ENCODE peak calls at places on chromosomes 6 and 20, in five cellular contexts. A is prostate gland, V is PC-3, B is PC-9, N is colonic mucosa. E is an unnamed sample.

GRCh38 chr20:8151371-8151770 is 19.3 kb downstream of the PLCB1 start:
- DNase-seq in A (no peak), V (no peak), B (no peak), N (no peak), E (no peak)

GRCh38 chr6:146420255-146420654 is 123.4 kb upstream of the RAB32 start:
- DNase-seq in A (no peak), V (no peak), B (no peak), N (no peak), E (no peak)

GRCh38 chr6:104909140-104909525 is 47.8 kb upstream of the LIN28B start:
- DNase-seq in A (no peak), V (no peak), B (no peak), N (no peak), E (no peak)

GRCh38 chr6:70345619-70346018 is 42.7 kb upstream of the COL9A1 start:
- DNase-seq in A (no peak), V (peak), B (no peak), N (no peak), E (no peak)

GRCh38 chr6:147507162-147508072 is 1.1 kb upstream of the SAMD5 start:
- DNase-seq in A (no peak), V (peak), B (peak), N (peak), E (peak)

GRCh38 chr6:42292002-42292735 is 74.5 kb upstream of the MRPS10 start:
- DNase-seq in A (no peak), V (peak), B (peak), N (no peak), E (peak)

GRCh38 chr6:137729866-137730629 is 137.0 kb upstream of the TNFAIP3 start:
- DNase-seq in A (peak), V (no peak), B (no peak), N (no peak), E (no peak)

GRCh38 chr6:27753668-27754407 is 158.4 kb downstream of the OR2B2 start:
- DNase-seq in A (peak), V (peak), B (peak), N (peak), E (peak)

GRCh38 chr6:131755597-131755996 is 44.8 kb upstream of the CTAGE9 start:
- DNase-seq in A (no peak), V (peak), B (no peak), N (no peak), E (no peak)

GRCh38 chr20:13430346-13431002 is 208.3 kb downstream of the TASP1 start:
- DNase-seq in A (no peak), V (peak), B (peak), N (no peak), E (peak)

GRCh38 chr20:18077157-18077556 is 19.4 kb upstream of the OVOL2 start:
- DNase-seq in A (no peak), V (no peak), B (no peak), N (peak), E (no peak)

GRCh38 chr6:141326426-141326825 is 806.3 kb upstream of the GJE1 start:
- DNase-seq in A (no peak), V (peak), B (peak), N (no peak), E (peak)

GRCh38 chr20:11844691-11845090 is 73.0 kb upstream of the BTBD3 start:
- DNase-seq in A (no peak), V (no peak), B (no peak), N (no peak), E (no peak)

GRCh38 chr6:17703256-17703694 is 3.5 kb downstream of the NUP153 start:
- DNase-seq in A (no peak), V (peak), B (no peak), N (no peak), E (no peak)

GRCh38 chr20:13302647-13303425 is 81.8 kb downstream of the ISM1 start:
- DNase-seq in A (no peak), V (peak), B (peak), N (peak), E (peak)

GRCh38 chr6:159467473-159468041 is 225.5 kb downstream of the SOD2 start:
- DNase-seq in A (no peak), V (no peak), B (no peak), N (no peak), E (no peak)

GRCh38 chr6:70241991-70242420 is 60.9 kb downstream of the COL9A1 start:
- DNase-seq in A (no peak), V (no peak), B (no peak), N (peak), E (peak)

GRCh38 chr20:58160451-58161051 is 67.9 kb downstream of the ANKRD60 start:
- DNase-seq in A (no peak), V (peak), B (no peak), N (no peak), E (no peak)

GRCh38 chr6:75842732-75843131 is 93.7 kb downstream of the MYO6 start:
- DNase-seq in A (no peak), V (no peak), B (no peak), N (no peak), E (no peak)

GRCh38 chr6:487956-488355 is 96.4 kb downstream of the IRF4 start:
- DNase-seq in A (no peak), V (no peak), B (no peak), N (no peak), E (no peak)

GRCh38 chr6:136566007-136566487 is 15.8 kb upstream of the MAP7 start:
- DNase-seq in A (peak), V (peak), B (no peak), N (peak), E (no peak)

GRCh38 chr20:25277941-25278521 is 30.1 kb downstream of the PYGB start:
- DNase-seq in A (no peak), V (no peak), B (no peak), N (no peak), E (no peak)

GRCh38 chr6:42453649-42454427 is 2.1 kb upstream of the TRERF1 start:
- DNase-seq in A (peak), V (no peak), B (peak), N (peak), E (peak)

GRCh38 chr6:29705389-29706231 is 17.6 kb upstream of the HLA-F start:
- DNase-seq in A (no peak), V (peak), B (peak), N (peak), E (peak)

GRCh38 chr6:5634525-5634924 is 372.2 kb downstream of the NRN1 start:
- DNase-seq in A (no peak), V (no peak), B (no peak), N (no peak), E (no peak)

DNA sequence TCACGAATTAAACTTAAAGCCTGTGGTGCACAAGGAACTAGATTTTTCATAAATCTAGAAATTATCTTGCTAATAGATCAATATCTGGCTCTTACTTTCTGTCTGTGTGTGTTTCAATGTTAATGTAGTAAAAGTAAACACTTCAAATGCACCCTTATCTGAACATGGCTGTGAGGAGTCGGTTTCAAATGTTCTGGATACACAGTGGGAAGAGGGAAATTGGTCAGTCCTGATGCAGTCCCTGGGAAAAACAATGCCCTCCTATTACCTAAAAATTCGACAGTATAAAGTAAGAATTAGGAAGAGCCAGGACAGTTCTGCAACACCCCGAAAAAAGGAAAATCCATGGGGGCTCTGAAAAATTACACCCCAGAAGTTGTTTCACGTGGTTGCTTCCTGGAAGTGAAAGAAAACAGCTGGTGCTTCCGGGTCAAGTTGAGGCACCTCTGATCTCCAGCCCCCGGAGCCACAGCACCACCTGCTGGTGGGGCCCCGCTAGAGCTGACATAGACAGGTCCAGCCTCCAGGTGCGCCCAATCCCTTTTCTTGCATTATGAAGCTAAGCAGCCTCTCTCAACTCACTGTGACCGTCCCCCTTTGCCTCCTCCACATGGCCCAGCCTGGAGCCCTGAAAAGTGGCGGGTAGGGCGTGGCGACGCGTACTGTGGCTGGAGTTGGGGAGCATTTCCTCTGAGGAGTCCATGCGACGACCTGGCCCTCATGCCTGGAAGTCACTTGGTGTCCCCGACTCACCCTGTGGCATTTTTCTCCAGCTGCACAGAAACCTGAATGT is 8.3 kb downstream of the SEMG2 start:
- DNase-seq in A (no peak), V (peak), B (peak), N (peak), E (peak)
- TF ChIP-seq CTCF in A (peak), V (peak), B (peak), N (peak), E (peak)

DNA sequence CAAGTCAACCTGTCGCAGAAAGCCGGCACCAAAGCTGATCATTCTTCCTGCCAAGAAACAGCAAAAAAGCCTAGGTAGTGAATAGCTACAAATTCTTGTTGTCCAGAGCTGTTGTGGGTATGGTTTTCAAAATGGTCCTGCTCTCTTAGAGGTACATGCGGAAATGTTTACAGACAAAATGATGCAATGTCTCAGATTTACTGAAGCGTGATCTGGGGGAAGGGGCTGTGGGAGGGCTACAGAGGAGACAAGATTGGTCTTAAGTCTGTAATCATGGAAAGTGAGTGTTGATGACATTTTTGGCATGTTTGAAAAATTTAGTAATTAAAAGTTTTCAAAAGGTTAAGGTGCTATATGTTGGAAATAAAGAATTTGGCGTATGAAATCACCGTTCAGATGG is 6.2 kb downstream of the NTSR1 start:
- DNase-seq in A (no peak), V (no peak), B (no peak), N (no peak), E (no peak)
- TF ChIP-seq CTCF in A (no peak), V (no peak), B (no peak), N (no peak), E (no peak)

DNA sequence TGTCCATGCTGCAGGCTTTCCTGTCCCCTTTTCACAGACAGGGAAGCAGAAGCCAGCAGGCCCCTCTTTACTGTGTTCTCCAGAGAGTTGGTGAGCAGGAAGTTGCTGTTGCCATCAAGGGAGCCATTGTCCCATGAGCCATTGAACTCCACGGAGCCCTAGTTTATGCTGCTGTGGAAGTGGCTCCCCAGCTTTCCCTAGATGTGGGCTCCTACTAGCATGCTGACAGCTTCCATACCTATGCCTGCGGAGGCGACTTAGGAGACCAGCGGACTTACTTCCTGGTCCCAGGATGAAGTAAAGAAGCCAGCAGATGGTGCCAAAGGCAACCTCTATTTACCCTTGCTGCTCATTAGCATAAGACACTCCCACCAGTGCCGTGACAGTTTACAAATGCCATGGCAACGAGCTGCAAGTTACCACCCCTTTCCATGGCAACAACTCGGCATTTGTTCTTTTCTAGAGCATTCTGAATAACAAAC is 30.8 kb upstream of the FKBP1A start:
- DNase-seq in A (peak), V (peak), B (no peak), N (peak), E (peak)
- TF ChIP-seq CTCF in A (no peak), V (peak), B (no peak), N (no peak), E (no peak)

GRCh38 chr6:39389372-39389767 is 66.9 kb upstream of the KCNK16 start:
- DNase-seq in A (no peak), V (no peak), B (no peak), N (no peak), E (no peak)
- TF ChIP-seq CTCF in A (no peak), V (no peak), B (no peak), N (no peak), E (peak)

GRCh38 chr6:4010035-4010434 is 68.9 kb downstream of the FAM217A start:
- DNase-seq in A (no peak), V (no peak), B (no peak), N (no peak), E (no peak)

GRCh38 chr6:4008324-4009047 is 70.5 kb downstream of the FAM217A start:
- DNase-seq in A (peak), V (peak), B (no peak), N (no peak), E (peak)

GRCh38 chr6:3999800-4000661 is 78.9 kb downstream of the FAM217A start:
- DNase-seq in A (no peak), V (no peak), B (no peak), N (no peak), E (no peak)

GRCh38 chr6:4009486-4009885 is 69.5 kb downstream of the FAM217A start:
- DNase-seq in A (no peak), V (no peak), B (no peak), N (no peak), E (no peak)

DNA sequence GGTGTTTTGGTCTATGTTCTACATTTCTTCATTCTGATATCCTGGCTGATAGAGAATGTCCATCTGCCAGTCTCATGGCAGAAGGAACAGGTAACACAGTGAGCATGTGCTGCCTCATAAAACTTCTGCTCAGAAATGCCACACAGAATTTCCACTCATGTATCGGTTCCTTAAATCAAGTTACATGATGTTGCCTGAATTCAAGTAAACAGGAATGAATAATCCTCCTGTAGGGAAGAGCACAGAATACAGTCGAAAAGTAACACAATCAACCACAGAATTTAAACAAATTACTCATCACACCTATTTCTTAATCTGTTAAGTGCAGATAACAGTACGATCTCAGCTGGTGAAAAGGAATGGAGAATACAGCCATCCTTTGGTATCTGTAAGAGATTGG is 74.7 kb downstream of the FAM217A start:
- DNase-seq in A (no peak), V (no peak), B (no peak), N (no peak), E (no peak)
- TF ChIP-seq CTCF in A (no peak), V (no peak), B (no peak), N (no peak), E (no peak)

GRCh38 chr20:49563015-49563980 is 4.6 kb downstream of the PTGIS start:
- DNase-seq in A (no peak), V (no peak), B (no peak), N (no peak), E (no peak)
- TF ChIP-seq CTCF in A (no peak), V (no peak), B (no peak), N (no peak), E (no peak)

GRCh38 chr6:34066772-34067770 is 78.8 kb downstream of the GRM4 start:
- DNase-seq in A (no peak), V (no peak), B (no peak), N (no peak), E (no peak)
- TF ChIP-seq CTCF in A (no peak), V (no peak), B (no peak), N (no peak), E (no peak)

DNA sequence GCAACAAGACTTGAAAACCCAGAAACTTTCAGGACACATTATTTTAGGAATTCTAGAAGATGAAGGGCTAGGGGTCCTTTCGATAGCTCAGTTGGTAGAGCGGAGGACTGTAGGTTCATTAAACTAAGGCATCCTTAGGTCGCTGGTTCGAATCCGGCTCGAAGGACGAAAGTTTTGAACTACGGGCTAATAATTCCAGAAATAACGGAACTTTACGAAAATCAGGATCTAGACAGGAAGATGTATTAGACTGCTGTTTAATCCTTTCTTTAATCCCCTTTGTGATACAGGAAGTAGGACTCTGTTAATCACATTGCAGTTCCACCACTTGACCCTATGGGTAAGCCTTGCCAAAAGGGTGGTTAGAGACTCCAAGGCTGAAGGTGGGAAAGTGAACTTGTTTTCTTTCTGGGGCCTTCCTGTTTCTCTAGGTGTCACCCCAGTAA is 21.2 kb upstream of the ABT1 start:
- DNase-seq in A (no peak), V (no peak), B (no peak), N (no peak), E (no peak)
- TF ChIP-seq CTCF in A (no peak), V (no peak), B (no peak), N (no peak), E (no peak)

DNA sequence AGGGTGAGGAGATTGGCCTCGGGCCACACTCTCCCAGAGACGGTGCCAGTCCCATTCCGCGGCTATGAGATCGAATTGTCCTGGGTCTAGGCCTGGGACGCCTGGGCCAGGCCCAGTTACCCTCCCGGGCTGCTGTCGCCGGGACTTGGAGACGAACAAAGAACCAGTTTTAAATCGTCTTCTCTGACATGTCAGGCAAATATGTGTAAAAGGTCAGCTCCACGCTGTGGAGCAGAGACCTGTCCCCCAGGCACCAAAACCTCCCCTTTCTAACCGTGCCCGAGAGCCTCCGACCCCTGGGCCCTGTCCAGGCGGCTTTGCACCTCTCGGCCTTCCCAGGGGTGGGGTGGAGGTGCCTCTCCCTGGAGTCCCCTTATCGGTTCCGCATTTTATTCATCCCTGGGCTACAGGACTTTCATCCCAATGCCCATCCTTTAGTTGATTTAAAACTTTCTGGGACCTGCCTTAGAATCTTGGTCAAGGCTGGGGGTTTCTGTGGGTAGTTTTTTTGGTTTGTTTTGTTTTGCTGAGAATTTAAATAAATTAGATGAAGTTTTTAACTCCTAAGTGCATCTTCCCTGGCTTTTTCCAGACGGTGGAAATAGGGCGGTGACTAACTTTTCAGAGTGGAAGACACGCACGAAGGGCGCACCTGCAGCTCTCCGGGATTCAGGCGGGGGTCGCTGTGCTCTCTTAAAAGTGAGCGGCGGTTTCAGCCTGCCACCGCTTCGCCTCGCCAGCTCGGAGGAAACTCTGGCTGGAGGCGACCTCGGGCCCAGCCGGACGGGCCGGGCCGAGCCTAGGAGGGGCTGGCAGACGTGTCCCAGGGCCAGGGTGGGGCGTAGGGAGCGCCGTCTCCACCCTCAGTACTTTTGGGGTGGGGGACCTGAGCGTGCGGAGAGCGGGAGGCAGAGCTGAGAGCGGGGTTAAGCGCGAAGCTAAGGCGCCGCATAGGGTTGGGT is 6.0 kb upstream of the TFAP2A start:
- DNase-seq in A (no peak), V (no peak), B (no peak), N (no peak), E (peak)
- TF ChIP-seq CTCF in A (no peak), V (no peak), B (no peak), N (no peak), E (no peak)

GRCh38 chr6:156866181-156866862 is 89.1 kb downstream of the ARID1B start:
- DNase-seq in A (peak), V (peak), B (no peak), N (no peak), E (no peak)
- TF ChIP-seq CTCF in A (no peak), V (peak), B (no peak), N (no peak), E (no peak)